ENCODE peak calls at places on chromosomes 4 and X, in nine cellular contexts. K is SK-N-SH, C is stomach, Q is transverse colon, L is esophagus muscularis mucosa, P is upper lobe of left lung, F is suprapubic skin, I is A549, X is sigmoid colon. Y is an unnamed sample. For H3K4me1, the result is how much of the 10 kb centered on the place peaks cover.

GRCh38 chr4:120052840-120053239 is 13.8 kb downstream of the MAD2L1 start:
- DNase-seq in K (no peak), C (no peak), Q (no peak), L (no peak), P (peak), F (no peak), I (no peak), X (peak), Y (peak)

GRCh38 chr4:144611850-144612249 is 34.1 kb upstream of the HHIP start:
- DNase-seq in K (peak), C (no peak), Q (peak), L (no peak), P (no peak), F (no peak), I (peak), X (no peak), Y (no peak)

GRCh38 chr4:101678180-101678579 is 112.3 kb upstream of the BANK1 start:
- DNase-seq in K (no peak), C (no peak), Q (no peak), L (no peak), P (no peak), F (no peak), I (no peak), X (no peak), Y (no peak)

GRCh38 chr4:22721189-22721588 is 28.5 kb downstream of the GBA3 start:
- DNase-seq in K (no peak), C (no peak), Q (no peak), L (no peak), P (no peak), F (no peak), I (no peak), X (no peak), Y (no peak)

GRCh38 chrX:37905436-37906147 is 58.2 kb upstream of the DYNLT3 start:
- DNase-seq in K (peak), C (peak), Q (no peak), L (no peak), P (no peak), F (no peak), I (peak), X (no peak), Y (no peak)

GRCh38 chrX:147912093-147912801 is 528 bp downstream of the FMR1 start:
- DNase-seq in K (peak), C (peak), Q (peak), L (no peak), P (peak), F (no peak), I (peak), X (peak), Y (peak)

GRCh38 chr4:75099321-75099720 is 166.4 kb downstream of the PARM1 start:
- DNase-seq in K (no peak), C (peak), Q (peak), L (no peak), P (no peak), F (no peak), I (no peak), X (no peak), Y (no peak)

GRCh38 chrX:25869761-25870160 is 268.4 kb upstream of the MAGEB18 start:
- DNase-seq in K (no peak), C (no peak), Q (no peak), L (no peak), P (no peak), F (no peak), I (no peak), X (no peak), Y (no peak)

GRCh38 chr4:100075056-100075455 is 115.2 kb downstream of the DDIT4L start:
- DNase-seq in K (no peak), C (no peak), Q (no peak), L (no peak), P (no peak), F (no peak), I (no peak), X (no peak), Y (no peak)

GRCh38 chr4:125750827-125751466 is 436.2 kb downstream of the FAT4 start:
- DNase-seq in K (peak), C (no peak), Q (no peak), L (no peak), P (no peak), F (no peak), I (peak), X (no peak), Y (no peak)

GRCh38 chr4:26791346-26791745 is 69.3 kb upstream of the STIM2 start:
- DNase-seq in K (no peak), C (no peak), Q (no peak), L (no peak), P (no peak), F (no peak), I (no peak), X (no peak), Y (no peak)

GRCh38 chrX:85309717-85310116 is 65.9 kb downstream of the ZNF711 start:
- DNase-seq in K (no peak), C (no peak), Q (no peak), L (no peak), P (no peak), F (no peak), I (no peak), X (no peak), Y (no peak)

GRCh38 chrX:72258174-72258573 is 18.9 kb downstream of the RPS4X start:
- DNase-seq in K (peak), C (no peak), Q (no peak), L (no peak), P (no peak), F (no peak), I (peak), X (no peak), Y (no peak)

GRCh38 chr4:100108869-100109268 is 81.4 kb downstream of the DDIT4L start:
- DNase-seq in K (peak), C (no peak), Q (no peak), L (no peak), P (no peak), F (no peak), I (no peak), X (no peak), Y (no peak)

GRCh38 chrX:51568586-51568985 is 50.1 kb downstream of the CENPVL3 start:
- DNase-seq in K (no peak), C (no peak), Q (no peak), L (no peak), P (no peak), F (no peak), I (no peak), X (no peak), Y (no peak)

GRCh38 chrX:103175944-103176753 is 38.8 kb upstream of the BEX4 start:
- DNase-seq in K (peak), C (peak), Q (peak), L (no peak), P (peak), F (no peak), I (peak), X (peak), Y (peak)

GRCh38 chrX:46599051-46599560 is 25.5 kb downstream of the CHST7 start:
- DNase-seq in K (no peak), C (no peak), Q (no peak), L (no peak), P (no peak), F (no peak), I (no peak), X (no peak), Y (no peak)

GRCh38 chr4:130044788-130045531 is 949.0 kb downstream of the C4orf33 start:
- DNase-seq in K (no peak), C (no peak), Q (no peak), L (no peak), P (no peak), F (no peak), I (no peak), X (no peak), Y (no peak)

GRCh38 chr4:109875106-109875505 is 27.2 kb downstream of the LRIT3 start:
- DNase-seq in K (no peak), C (no peak), Q (no peak), L (no peak), P (no peak), F (no peak), I (no peak), X (no peak), Y (no peak)

GRCh38 chr4:150960818-150961217 is 54.3 kb downstream of the LRBA start:
- DNase-seq in K (peak), C (peak), Q (no peak), L (no peak), P (peak), F (no peak), I (peak), X (no peak), Y (no peak)

GRCh38 chr4:36067116-36067515 is 177.2 kb downstream of the ARAP2 start:
- DNase-seq in K (no peak), C (no peak), Q (no peak), L (no peak), P (no peak), F (no peak), I (no peak), X (no peak), Y (no peak)

GRCh38 chr4:183256756-183257385 is 63.2 kb downstream of the CLDN22 start:
- DNase-seq in K (peak), C (peak), Q (peak), L (no peak), P (peak), F (no peak), I (peak), X (peak), Y (peak)

GRCh38 chr4:15149234-15149841 is 147.1 kb downstream of the CPEB2 start:
- DNase-seq in K (no peak), C (no peak), Q (no peak), L (no peak), P (no peak), F (no peak), I (no peak), X (no peak), Y (no peak)

GRCh38 chr4:48762408-48762807 is 17.7 kb downstream of the FRYL start:
- DNase-seq in K (no peak), C (no peak), Q (no peak), L (no peak), P (no peak), F (no peak), I (no peak), X (no peak), Y (no peak)

GRCh38 chrX:110041980-110042379 is 39.1 kb downstream of the TMEM164 start:
- DNase-seq in K (no peak), C (no peak), Q (no peak), L (no peak), P (no peak), F (no peak), I (no peak), X (no peak), Y (no peak)

GRCh38 chr4:160318567-160319220 is 1215.8 kb downstream of the RAPGEF2 start:
- DNase-seq in K (no peak), C (no peak), Q (no peak), L (no peak), P (no peak), F (no peak), I (no peak), X (no peak), Y (no peak)

GRCh38 chrX:107823042-107823441 is 2.6 kb upstream of the MID2 start:
- DNase-seq in K (no peak), C (no peak), Q (no peak), L (no peak), P (no peak), F (no peak), I (no peak), X (no peak), Y (no peak)

GRCh38 chrX:151974336-151975227 is at the start of gene GABRE:
- DNase-seq in K (peak), C (peak), Q (peak), L (no peak), P (peak), F (no peak), I (no peak), X (peak), Y (peak)

GRCh38 chrX:15714529-15714928 is 23.5 kb upstream of the CA5B start:
- DNase-seq in K (no peak), C (no peak), Q (no peak), L (no peak), P (no peak), F (no peak), I (no peak), X (no peak), Y (no peak)

GRCh38 chr4:141912831-141913230 is 276.4 kb downstream of the IL15 start:
- DNase-seq in K (peak), C (peak), Q (peak), L (no peak), P (no peak), F (no peak), I (no peak), X (no peak), Y (no peak)

GRCh38 chr4:88971536-88971935 is 85.4 kb downstream of the FAM13A start:
- DNase-seq in K (no peak), C (no peak), Q (no peak), L (no peak), P (no peak), F (no peak), I (no peak), X (no peak), Y (no peak)

GRCh38 chr4:114417214-114417613 is 181.4 kb upstream of the UGT8 start:
- DNase-seq in K (peak), C (no peak), Q (no peak), L (no peak), P (no peak), F (no peak), I (no peak), X (no peak), Y (no peak)

GRCh38 chrX:33014949-33015348 is 196.4 kb downstream of the DMD start:
- DNase-seq in K (no peak), C (no peak), Q (no peak), L (no peak), P (no peak), F (no peak), I (no peak), X (no peak), Y (no peak)

GRCh38 chrX:56802428-56802827 is 73.4 kb downstream of the NBDY start:
- DNase-seq in K (no peak), C (no peak), Q (peak), L (no peak), P (peak), F (no peak), I (no peak), X (no peak), Y (no peak)

GRCh38 chrX:56804867-56805266 is 75.8 kb downstream of the NBDY start:
- DNase-seq in K (no peak), C (no peak), Q (no peak), L (no peak), P (no peak), F (no peak), I (no peak), X (no peak), Y (no peak)

GRCh38 chrX:56803849-56804681 is 75.0 kb downstream of the NBDY start:
- DNase-seq in K (no peak), C (no peak), Q (peak), L (no peak), P (no peak), F (no peak), I (no peak), X (no peak), Y (no peak)

GRCh38 chrX:56805399-56805798 is 76.4 kb downstream of the NBDY start:
- DNase-seq in K (no peak), C (no peak), Q (no peak), L (no peak), P (no peak), F (no peak), I (no peak), X (no peak), Y (no peak)

DNA sequence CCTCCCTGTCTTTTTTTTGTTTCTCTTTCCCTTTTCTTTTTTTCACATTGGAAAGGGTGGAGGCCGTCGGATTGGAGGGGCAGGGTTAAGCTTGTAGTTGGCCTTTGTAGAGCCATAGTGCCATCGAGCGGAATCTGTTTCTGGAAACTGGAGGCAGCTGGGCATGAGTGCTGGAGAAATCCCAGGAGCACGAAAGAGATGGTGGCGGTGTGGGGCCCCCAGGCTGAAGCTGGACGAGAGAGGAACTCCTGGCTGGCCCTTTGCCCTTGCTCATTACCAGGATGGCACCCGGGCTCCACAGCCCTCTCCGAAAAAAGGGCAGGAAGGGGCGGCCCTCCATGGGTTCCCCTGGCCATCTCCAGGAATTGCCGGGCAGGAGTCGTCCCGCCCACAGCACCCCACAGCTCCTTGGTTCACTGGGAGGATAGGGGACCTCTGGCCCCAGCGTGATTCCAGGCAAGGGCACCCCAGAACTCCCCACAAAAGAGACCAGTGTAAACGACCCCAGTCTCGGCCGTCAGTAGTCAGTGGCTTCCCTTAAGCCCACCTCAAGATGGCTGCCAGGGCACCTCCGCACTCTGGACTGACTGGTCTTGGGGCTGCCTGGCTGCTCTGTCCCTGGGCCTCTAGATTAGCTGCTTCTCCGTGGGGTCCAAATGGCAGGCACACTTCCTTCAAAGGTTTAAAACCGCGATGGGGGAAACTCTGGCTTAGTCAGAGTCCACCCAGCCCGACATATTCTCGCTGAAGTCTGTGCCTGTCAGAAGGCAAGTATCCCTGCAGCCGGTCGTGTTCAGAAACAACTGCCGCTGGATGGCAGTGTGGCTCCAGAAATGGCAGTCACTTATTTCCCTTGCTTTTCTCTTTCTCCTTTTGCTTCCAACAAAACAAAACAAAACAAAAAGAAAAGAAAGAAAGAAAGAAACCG is 74.1 kb downstream of the NBDY start:
- DNase-seq in K (peak), C (peak), Q (peak), L (no peak), P (peak), F (no peak), I (no peak), X (peak), Y (peak)
- TF ChIP-seq EP300 in K (no peak), C (no peak), Q (no peak), L (no peak), P (no peak), F (no peak), I (no peak), X (no peak), Y (no peak)

GRCh38 chr4:25654031-25654970 is 1.4 kb upstream of the SLC34A2 start:
- DNase-seq in K (no peak), C (no peak), Q (no peak), L (no peak), P (peak), F (no peak), I (no peak), X (no peak), Y (no peak)

GRCh38 chr4:25656031-25656430 is 380 bp downstream of the SLC34A2 start:
- DNase-seq in K (no peak), C (no peak), Q (no peak), L (no peak), P (no peak), F (no peak), I (no peak), X (no peak), Y (no peak)

GRCh38 chr4:25658357-25658771 is 2.7 kb downstream of the SLC34A2 start:
- DNase-seq in K (no peak), C (no peak), Q (no peak), L (no peak), P (peak), F (no peak), I (no peak), X (no peak), Y (no peak)

GRCh38 chr4:25658777-25659176 is 3.1 kb downstream of the SLC34A2 start:
- DNase-seq in K (no peak), C (no peak), Q (no peak), L (no peak), P (peak), F (no peak), I (no peak), X (no peak), Y (no peak)

GRCh38 chr4:25654971-25655963 is at the start of gene SLC34A2:
- DNase-seq in K (peak), C (peak), Q (peak), L (no peak), P (peak), F (no peak), I (no peak), X (no peak), Y (no peak)
- TF ChIP-seq CTCF in K (no peak), C (no peak), Q (no peak), L (no peak), P (no peak), F (no peak), I (no peak), X (no peak), Y (no peak)

GRCh38 chrX:153885208-153885787 is 675 bp downstream of the L1CAM start:
- DNase-seq in K (no peak), C (no peak), Q (no peak), L (no peak), P (no peak), F (no peak), I (no peak), X (no peak), Y (no peak)
- H3K4me1 ChIP-seq in K (under half), C (under half), Q (under half), L (under half), P (under half), F (under half), I (under half), X (under half), Y (under half)

GRCh38 chr4:84673475-84674230 is 90.7 kb downstream of the CDS1 start:
- DNase-seq in K (no peak), C (no peak), Q (no peak), L (no peak), P (no peak), F (no peak), I (no peak), X (no peak), Y (no peak)
- TF ChIP-seq EP300 in K (no peak), C (no peak), Q (no peak), L (no peak), P (no peak), F (no peak), I (no peak), X (no peak), Y (no peak)

DNA sequence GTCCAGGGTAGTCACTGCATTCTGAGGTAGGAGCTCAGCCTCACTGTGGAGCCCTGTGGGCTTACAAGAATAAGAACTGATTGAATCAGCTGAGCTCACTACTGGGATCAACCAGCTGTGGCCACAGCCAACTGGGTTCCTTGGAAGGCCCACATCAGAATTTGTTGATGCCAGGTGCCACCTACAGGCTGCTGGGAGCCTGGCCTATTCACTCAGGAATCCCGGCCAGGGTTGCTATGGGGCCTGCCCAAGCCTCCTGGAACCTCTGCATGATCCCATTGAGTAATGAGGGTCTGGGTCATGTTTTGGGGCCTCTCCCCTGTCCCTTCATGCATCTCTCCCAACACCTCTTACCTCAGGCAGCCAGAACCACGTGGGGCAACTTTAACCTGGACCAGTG is 53.9 kb upstream of the KIAA1210 start:
- DNase-seq in K (no peak), C (no peak), Q (peak), L (no peak), P (no peak), F (no peak), I (peak), X (no peak), Y (no peak)
- TF ChIP-seq CTCF in K (peak), C (no peak), Q (peak), L (no peak), P (no peak), F (no peak), I (peak), X (no peak), Y (no peak)

DNA sequence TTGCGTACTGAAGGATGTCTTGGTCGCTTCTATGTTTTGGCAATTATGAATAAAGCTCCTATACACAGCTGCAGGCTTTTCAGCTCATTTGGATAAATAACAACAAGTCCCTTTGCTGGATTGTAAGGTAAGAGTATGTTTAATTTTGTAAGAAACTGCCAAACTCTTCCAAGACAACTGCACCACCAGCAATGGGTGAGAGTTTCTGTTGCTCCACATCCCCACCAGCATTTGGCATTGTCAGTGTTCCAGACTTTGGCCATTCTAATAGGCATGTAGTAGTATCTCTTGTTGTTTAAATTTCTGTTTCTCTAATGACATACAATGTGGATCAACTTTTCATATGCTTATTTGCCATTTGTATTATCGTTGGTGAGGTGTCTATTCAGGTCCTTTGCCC is 44.3 kb downstream of the FNIP2 start:
- DNase-seq in K (no peak), C (no peak), Q (no peak), L (no peak), P (no peak), F (no peak), I (no peak), X (no peak), Y (no peak)
- H3K4me1 ChIP-seq in K (under half), C (half or more), Q (under half), L (half or more), P (half or more), F (under half), I (under half), X (half or more), Y (under half)

GRCh38 chr4:180150818-180151217 is 2092.4 kb upstream of the TENM3 start:
- DNase-seq in K (peak), C (no peak), Q (no peak), L (no peak), P (no peak), F (no peak), I (no peak), X (no peak), Y (no peak)
- TF ChIP-seq EP300 in K (no peak), C (no peak), Q (no peak), L (no peak), P (no peak), F (no peak), I (no peak), X (no peak), Y (no peak)

GRCh38 chr4:71206763-71207162 is 132.1 kb upstream of the SLC4A4 start:
- DNase-seq in K (no peak), C (no peak), Q (no peak), L (no peak), P (no peak), F (no peak), I (no peak), X (no peak), Y (no peak)
- TF ChIP-seq CTCF in K (no peak), C (no peak), Q (no peak), L (no peak), P (no peak), F (no peak), I (no peak), X (no peak), Y (no peak)

GRCh38 chr4:25386926-25387325 is 9.9 kb downstream of the ANAPC4 start:
- DNase-seq in K (no peak), C (no peak), Q (no peak), L (no peak), P (no peak), F (no peak), I (no peak), X (no peak), Y (no peak)
- H3K4me1 ChIP-seq in K (under half), C (under half), Q (under half), L (under half), P (under half), F (under half), I (under half), X (under half), Y (under half)